ENCODE peak calls at places on chromosomes 12 and 14, in seven cellular contexts. J is body of pancreas, Y is lower lobe of right lung, X is BE2C, H is sigmoid colon, O is fibroblast of mammary gland, S is thoracic aorta. L is an unnamed sample.

GRCh38 chr14:24965934-24966593 is 83.9 kb downstream of the STXBP6 start:
- DNase-seq in J (peak; percentile 72), Y (no peak), X (no peak), H (peak; percentile 81), O (peak; percentile 75), S (no peak), L (peak; percentile 92)

GRCh38 chr12:24222968-24223367 is 273.5 kb upstream of the SOX5 start:
- DNase-seq in J (no peak), Y (no peak), X (no peak), H (no peak), O (peak; percentile 82), S (no peak), L (no peak)

GRCh38 chr14:24784981-24785380 is 151.0 kb upstream of the GZMB start:
- DNase-seq in J (no peak), Y (no peak), X (no peak), H (no peak), O (no peak), S (no peak), L (no peak)

GRCh38 chr12:15044461-15044860 is 71.6 kb downstream of the PDE6H start:
- DNase-seq in J (no peak), Y (no peak), X (no peak), H (no peak), O (peak; percentile 22), S (no peak), L (no peak)

GRCh38 chr12:102107970-102108369 is 11.9 kb downstream of the NUP37 start:
- DNase-seq in J (no peak), Y (no peak), X (no peak), H (no peak), O (no peak), S (no peak), L (no peak)

GRCh38 chr12:106135781-106136180 is 3.0 kb downstream of the NUAK1 start:
- DNase-seq in J (no peak), Y (no peak), X (no peak), H (no peak), O (no peak), S (no peak), L (peak; percentile 62)

GRCh38 chr12:90945070-90945649 is 9.8 kb downstream of the CCER1 start:
- DNase-seq in J (no peak), Y (no peak), X (no peak), H (no peak), O (peak; percentile 53), S (no peak), L (peak; percentile 38)

GRCh38 chr12:56955631-56956256 is 1.7 kb downstream of the RDH16 start:
- DNase-seq in J (no peak), Y (no peak), X (no peak), H (no peak), O (peak; percentile 50), S (no peak), L (no peak)

GRCh38 chr12:56358836-56359532 is 923 bp downstream of the STAT2 start:
- DNase-seq in J (no peak), Y (no peak), X (no peak), H (peak; percentile 66), O (peak; percentile 86), S (no peak), L (peak; percentile 83)

GRCh38 chr12:130990034-130990433 is 36.3 kb downstream of the ADGRD1 start:
- DNase-seq in J (no peak), Y (no peak), X (no peak), H (peak; percentile 63), O (no peak), S (no peak), L (no peak)

GRCh38 chr14:58239259-58240210 is 5.1 kb upstream of the PSMA3 start:
- DNase-seq in J (peak; percentile 85), Y (peak; percentile 75), X (peak; percentile 63), H (peak; percentile 88), O (peak; percentile 63), S (peak; percentile 25), L (peak; percentile 58)

GRCh38 chr12:124049451-124050094 is 76.6 kb downstream of the ZNF664 start:
- DNase-seq in J (no peak), Y (no peak), X (no peak), H (no peak), O (no peak), S (no peak), L (no peak)

GRCh38 chr14:32128703-32129102 is 51.6 kb downstream of the ARHGAP5 start:
- DNase-seq in J (no peak), Y (no peak), X (no peak), H (no peak), O (no peak), S (no peak), L (no peak)

DNA sequence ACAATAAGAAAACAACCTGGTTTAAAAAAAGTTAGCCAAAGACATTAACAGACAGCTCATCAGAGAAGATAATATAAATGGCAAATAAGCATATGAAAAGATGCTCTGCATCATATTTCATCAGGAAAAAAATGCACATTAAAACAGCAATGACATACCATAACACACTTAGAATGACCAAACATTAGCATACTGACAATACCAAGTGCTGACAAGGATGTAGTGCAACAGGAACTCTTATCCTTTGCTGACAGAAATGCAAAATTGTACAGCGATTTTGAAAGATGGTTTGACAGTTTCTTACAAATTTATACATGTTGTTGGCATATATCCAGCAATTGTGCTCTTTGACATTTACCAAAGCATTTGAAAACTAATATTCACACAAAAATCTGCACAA is 573.0 kb downstream of the FSCB start:
- DNase-seq in J (no peak), Y (no peak), X (no peak), H (no peak), O (no peak), S (no peak), L (no peak)
- TF ChIP-seq CTCF in J (no peak), Y (no peak), X (no peak), H (no peak), O (no peak), S (no peak), L (no peak)

GRCh38 chr14:22657861-22658260 is 13.7 kb upstream of the OR6J1 start:
- DNase-seq in J (no peak), Y (no peak), X (no peak), H (no peak), O (peak; percentile 71), S (no peak), L (peak; percentile 41)
- TF ChIP-seq CTCF in J (peak; percentile 24), Y (peak; percentile 33), X (peak; percentile 45), H (no peak), O (peak; percentile 77), S (no peak), L (peak; percentile 76)

GRCh38 chr12:21659383-21659782 is 1.7 kb upstream of the LDHB start:
- DNase-seq in J (no peak), Y (no peak), X (no peak), H (no peak), O (no peak), S (no peak), L (no peak)
- TF ChIP-seq CTCF in J (no peak), Y (no peak), X (peak; percentile 43), H (no peak), O (peak; percentile 8), S (no peak), L (peak; percentile 41)

GRCh38 chr12:81987351-81987750 is 228.2 kb upstream of the PPFIA2 start:
- DNase-seq in J (no peak), Y (no peak), X (no peak), H (no peak), O (no peak), S (no peak), L (no peak)

GRCh38 chr12:81991868-81992267 is 232.7 kb upstream of the PPFIA2 start:
- DNase-seq in J (no peak), Y (no peak), X (no peak), H (no peak), O (no peak), S (no peak), L (no peak)

DNA sequence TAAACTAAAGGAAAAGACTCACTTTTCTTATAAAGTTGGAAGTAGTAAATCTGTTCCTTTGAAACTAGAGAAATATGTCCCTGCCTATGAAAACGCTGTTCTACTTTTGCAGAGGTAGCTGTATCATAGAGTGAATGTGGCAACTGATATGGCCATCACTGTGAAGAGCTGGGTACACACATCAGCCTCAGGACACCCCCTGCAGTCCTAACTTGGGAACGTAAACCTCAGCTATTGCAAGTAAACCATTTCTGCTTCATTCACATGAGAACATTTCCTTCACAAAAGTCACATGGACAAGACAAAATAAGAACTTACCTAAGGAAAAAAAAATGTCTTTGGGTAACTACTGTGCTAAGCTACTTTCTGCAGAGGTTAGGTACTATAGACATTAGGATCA is 233.3 kb upstream of the PPFIA2 start:
- DNase-seq in J (peak; percentile 8), Y (no peak), X (no peak), H (no peak), O (peak; percentile 28), S (no peak), L (no peak)
- TF ChIP-seq CTCF in J (no peak), Y (peak; percentile 22), X (peak; percentile 9), H (no peak), O (peak; percentile 3), S (peak; percentile 51), L (no peak)

GRCh38 chr14:75295061-75295461 is 16.4 kb downstream of the FOS start:
- DNase-seq in J (peak; percentile 73), Y (peak; percentile 82), X (peak; percentile 37), H (peak; percentile 88), O (peak; percentile 83), S (no peak), L (peak; percentile 74)

GRCh38 chr14:75295491-75296338 is 17.1 kb downstream of the FOS start:
- DNase-seq in J (peak; percentile 88), Y (peak; percentile 86), X (peak; percentile 82), H (peak; percentile 93), O (peak; percentile 67), S (no peak), L (peak; percentile 54)

GRCh38 chr14:75293920-75294648 is 15.5 kb downstream of the FOS start:
- DNase-seq in J (peak; percentile 98), Y (peak; percentile 97), X (peak; percentile 97), H (peak; percentile 98), O (peak; percentile 93), S (peak; percentile 87), L (peak; percentile 96)

GRCh38 chr14:75292886-75293285 is 14.3 kb downstream of the FOS start:
- DNase-seq in J (no peak), Y (no peak), X (no peak), H (peak; percentile 36), O (no peak), S (no peak), L (no peak)

GRCh38 chr14:75294649-75295033 is 16.0 kb downstream of the FOS start:
- DNase-seq in J (no peak), Y (no peak), X (no peak), H (peak; percentile 75), O (no peak), S (no peak), L (no peak)
- TF ChIP-seq CTCF in J (no peak), Y (no peak), X (peak; percentile 33), H (no peak), O (peak; percentile 17), S (no peak), L (peak; percentile 52)

GRCh38 chr14:37251778-37252177 is 54.0 kb downstream of the MIPOL1 start:
- DNase-seq in J (no peak), Y (no peak), X (no peak), H (no peak), O (no peak), S (no peak), L (no peak)
- TF ChIP-seq CTCF in J (no peak), Y (no peak), X (no peak), H (no peak), O (peak; percentile 9), S (no peak), L (peak; percentile 52)

DNA sequence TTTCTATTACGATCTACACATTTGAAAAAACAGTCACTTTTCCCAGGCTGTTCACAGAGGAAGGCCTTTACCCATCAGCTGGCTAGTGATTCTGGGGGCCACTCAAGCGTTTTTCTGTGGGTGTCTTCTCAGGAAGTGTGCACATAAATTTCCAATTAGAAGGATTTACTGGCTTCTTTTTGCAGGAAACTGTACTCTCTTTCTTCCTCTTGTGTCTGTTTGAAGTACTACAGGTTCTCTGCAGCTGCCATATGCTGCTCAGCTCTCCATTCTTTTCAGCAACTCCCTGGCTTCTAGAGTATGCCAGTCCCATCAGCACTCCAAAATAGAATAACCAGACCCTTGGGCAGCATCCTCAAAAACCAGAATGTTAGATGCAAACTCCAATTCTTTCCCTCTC is 110.4 kb upstream of the NAV3 start:
- DNase-seq in J (no peak), Y (no peak), X (no peak), H (no peak), O (peak; percentile 33), S (no peak), L (peak; percentile 21)
- TF ChIP-seq CTCF in J (no peak), Y (no peak), X (no peak), H (no peak), O (peak; percentile 57), S (no peak), L (peak; percentile 67)

L was measured in HFFc6.